ENCODE peak calls at places on chromosomes 4 and X, in ten cellular contexts. B is CD4-positive, CD25-positive, alpha-beta regulatory T cell; K is cardiac muscle cell; U is uterus; W is NT2/D1; A is AG09309; O is AG10803; E is right cardiac atrium; C is IMR-90; R is RWPE2. M is an unnamed sample.

GRCh38 chrX:68830486-68831404 is 1.9 kb downstream of the EFNB1 start:
- DNase-seq in A (no peak), O (no peak), W (no peak), R (no peak), E (no peak), K (no peak), C (no peak), B (no peak), U (no peak), M (no peak)

GRCh38 chr4:106369456-106370060 is 980 bp upstream of the GIMD1 start:
- DNase-seq in C (peak), R (no peak), E (no peak), W (peak), U (no peak), O (peak), K (peak), B (peak), A (peak), M (peak)

GRCh38 chr4:78766650-78767049 is 9.5 kb upstream of the BMP2K start:
- DNase-seq in E (no peak), W (no peak), R (no peak), K (no peak), B (no peak), U (no peak), O (no peak), C (no peak), A (no peak), M (no peak)

GRCh38 chrX:74383611-74384010 is 37.7 kb upstream of the SLC16A2 start:
- DNase-seq in E (no peak), O (peak), W (peak), K (peak), B (peak), C (peak), U (peak), A (peak), R (no peak), M (peak)

GRCh38 chr4:179076865-179077264 is 1634.6 kb upstream of the AGA start:
- DNase-seq in C (no peak), U (no peak), A (no peak), W (no peak), E (no peak), R (no peak), B (no peak), K (no peak), O (no peak), M (no peak)

GRCh38 chrX:111445485-111445884 is 33.5 kb upstream of the DCX start:
- DNase-seq in C (peak), E (no peak), O (peak), B (peak), U (no peak), W (peak), R (no peak), A (peak), K (peak), M (peak)

GRCh38 chr4:19831644-19832285 is 419.9 kb upstream of the SLIT2 start:
- DNase-seq in O (peak), U (no peak), C (peak), R (no peak), A (no peak), K (no peak), B (no peak), E (no peak), W (no peak), M (peak)

GRCh38 chrX:2463973-2464676 is 36.7 kb downstream of the DHRSX start:
- DNase-seq in E (no peak), B (no peak), W (no peak), U (no peak), R (no peak), C (no peak), O (no peak), A (no peak), K (no peak), M (no peak)

GRCh38 chr4:152357206-152357605 is 178.7 kb downstream of the FBXW7 start:
- DNase-seq in W (no peak), A (no peak), R (no peak), E (peak), K (no peak), O (peak), C (peak), U (no peak), B (no peak), M (no peak)

GRCh38 chr4:92210906-92211305 is 92.9 kb upstream of the GRID2 start:
- DNase-seq in R (no peak), W (no peak), A (no peak), O (no peak), U (no peak), B (no peak), C (no peak), K (no peak), E (no peak), M (no peak)
- H3K4me3 ChIP-seq in R (no peak), W (no peak), A (no peak), O (no peak), U (no peak), B (no peak), C (no peak), K (no peak), E (no peak), M (no peak)

GRCh38 chr4:87306056-87306455 is 16.6 kb downstream of the HSD17B13 start:
- DNase-seq in O (no peak), U (no peak), E (no peak), W (no peak), R (no peak), A (no peak), C (no peak), B (no peak), K (no peak), M (no peak)
- H3K4me3 ChIP-seq in O (no peak), U (no peak), E (no peak), W (no peak), R (no peak), A (no peak), C (no peak), B (peak), K (no peak), M (no peak)

GRCh38 chrX:137427813-137428212 is 138.1 kb upstream of the ZIC3 start:
- DNase-seq in K (peak), A (no peak), C (no peak), O (peak), R (no peak), B (no peak), E (no peak), U (no peak), W (no peak), M (no peak)
- H3K4me3 ChIP-seq in K (peak), A (peak), C (peak), O (peak), R (peak), B (no peak), E (peak), U (no peak), W (peak), M (peak)

GRCh38 chrX:40558590-40558989 is 22.2 kb upstream of the ATP6AP2 start:
- DNase-seq in K (no peak), B (no peak), W (no peak), E (no peak), A (no peak), C (no peak), R (no peak), U (no peak), O (no peak), M (no peak)

GRCh38 chrX:40564447-40564846 is 16.3 kb upstream of the ATP6AP2 start:
- DNase-seq in U (no peak), R (no peak), B (no peak), O (no peak), K (no peak), W (no peak), C (no peak), E (no peak), A (no peak), M (no peak)

GRCh38 chrX:40563784-40564183 is 17.0 kb upstream of the ATP6AP2 start:
- DNase-seq in K (no peak), B (no peak), E (no peak), U (no peak), O (no peak), A (no peak), C (no peak), R (no peak), W (no peak), M (no peak)
- H3K4me3 ChIP-seq in K (no peak), B (no peak), E (no peak), U (no peak), O (no peak), A (no peak), C (no peak), R (no peak), W (no peak), M (no peak)

GRCh38 chrX:155069414-155069813 is 1.5 kb downstream of the CMC4 start:
- DNase-seq in E (no peak), B (no peak), K (no peak), O (no peak), R (no peak), U (no peak), C (no peak), A (no peak), W (no peak), M (no peak)

GRCh38 chrX:155070038-155070437 is 898 bp downstream of the CMC4 start:
- DNase-seq in C (no peak), B (no peak), R (no peak), E (no peak), W (no peak), A (no peak), K (no peak), O (no peak), U (no peak), M (no peak)

GRCh38 chrX:155071694-155072215 is 447 bp downstream of the BRCC3 start:
- DNase-seq in O (no peak), B (peak), W (no peak), C (no peak), E (no peak), A (no peak), K (no peak), U (no peak), R (no peak), M (no peak)

GRCh38 chrX:155070975-155071693 is at the start of the genes BRCC3, CMC4 and MTCP1:
- DNase-seq in E (peak), K (peak), R (peak), B (peak), C (peak), U (peak), O (peak), A (peak), W (peak), M (peak)

DNA sequence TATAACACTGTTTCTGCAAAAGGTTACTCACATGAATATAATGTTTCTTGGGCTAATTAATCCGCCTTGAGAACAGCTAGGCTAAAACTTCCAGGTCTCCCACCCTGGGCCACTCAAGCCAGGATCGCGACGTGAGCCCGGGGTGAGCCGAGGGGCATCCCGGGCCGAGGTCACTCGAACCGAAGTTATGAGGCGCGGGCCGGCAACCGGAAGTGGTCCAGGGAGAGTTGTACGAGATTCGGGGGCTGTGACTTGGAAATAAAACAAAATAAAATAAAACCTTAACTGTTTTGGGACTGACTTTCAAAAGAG is 317 bp downstream of the CMC4 start:
- DNase-seq in E (no peak), A (no peak), C (no peak), U (no peak), W (no peak), O (no peak), K (no peak), R (no peak), B (no peak), M (no peak)
- H3K4me3 ChIP-seq in E (peak), A (peak), C (peak), U (peak), W (peak), O (peak), K (peak), R (peak), B (peak), M (peak)

GRCh38 chr4:77073106-77073858 is 2.5 kb downstream of the CCNI start:
- DNase-seq in K (peak), C (peak), A (no peak), B (no peak), R (no peak), O (peak), E (no peak), W (no peak), U (no peak), M (peak)
- H3K4me3 ChIP-seq in K (peak), C (peak), A (peak), B (peak), R (peak), O (peak), E (peak), W (peak), U (peak), M (peak)